ENCODE peak calls at places on chromosomes 4 and X, in eight cellular contexts. B is transverse colon, V is sigmoid colon, R is upper lobe of left lung, Q is endothelial cell of umbilical vein, E is stomach, U is suprapubic skin, L is breast epithelium. J is an unnamed sample.

GRCh38 chr4:74304136-74304628 is 4.1 kb upstream of the EPGN start:
- DNase-seq in B (no peak), V (no peak), R (no peak), Q (no peak), E (no peak), U (no peak), L (no peak), J (no peak)

GRCh38 chrX:69387559-69388487 is 116.3 kb upstream of the NALF2 start:
- DNase-seq in B (peak; percentile 19), V (no peak), R (peak; percentile 26), Q (peak; percentile 11), E (peak; percentile 46), U (no peak), L (no peak), J (no peak)

GRCh38 chr4:165502919-165503907 is 124.4 kb downstream of the CPE start:
- DNase-seq in B (no peak), V (no peak), R (no peak), Q (peak; percentile 75), E (no peak), U (no peak), L (no peak), J (no peak)

GRCh38 chr4:24924309-24924781 is 11.5 kb upstream of the CCDC149 start:
- DNase-seq in B (no peak), V (no peak), R (no peak), Q (no peak), E (no peak), U (no peak), L (no peak), J (no peak)

GRCh38 chrX:109155161-109155560 is 326.7 kb downstream of the GUCY2F start:
- DNase-seq in B (no peak), V (no peak), R (no peak), Q (no peak), E (no peak), U (no peak), L (no peak), J (no peak)

GRCh38 chr4:10115271-10115656 is 1.3 kb downstream of the WDR1 start:
- DNase-seq in B (peak; percentile 27), V (no peak), R (peak; percentile 24), Q (peak; percentile 90), E (no peak), U (no peak), L (no peak), J (no peak)

GRCh38 chr4:156971623-156972369 is at the start of gene PDGFC:
- DNase-seq in B (peak; percentile 67), V (peak; percentile 91), R (peak; percentile 84), Q (peak; percentile 75), E (peak; percentile 75), U (peak; percentile 88), L (peak; percentile 53), J (peak; percentile 92)

GRCh38 chrX:3713225-3713936 is at the start of gene PRKX:
- DNase-seq in B (peak; percentile 78), V (peak; percentile 65), R (peak; percentile 47), Q (peak; percentile 43), E (peak; percentile 63), U (peak; percentile 73), L (no peak), J (peak; percentile 94)

GRCh38 chrX:118603981-118604380 is 108.4 kb downstream of the DOCK11 start:
- DNase-seq in B (peak; percentile 26), V (peak; percentile 76), R (peak; percentile 45), Q (peak; percentile 50), E (peak; percentile 36), U (no peak), L (peak; percentile 27), J (no peak)

GRCh38 chrX:36986231-36986630 is 21.9 kb upstream of the FAM47C start:
- DNase-seq in B (no peak), V (no peak), R (peak; percentile 46), Q (no peak), E (no peak), U (no peak), L (no peak), J (peak; percentile 58)

GRCh38 chr4:187000281-187000680 is 276.6 kb upstream of the FAT1 start:
- DNase-seq in B (no peak), V (no peak), R (no peak), Q (no peak), E (no peak), U (no peak), L (no peak), J (no peak)

GRCh38 chrX:42577936-42578335 is 200.0 kb downstream of the PPP1R2C start:
- DNase-seq in B (no peak), V (no peak), R (no peak), Q (peak; percentile 49), E (no peak), U (no peak), L (no peak), J (no peak)

GRCh38 chrX:141341341-141341740 is 99.0 kb upstream of the SPANXC start:
- DNase-seq in B (no peak), V (no peak), R (no peak), Q (peak; percentile 90), E (no peak), U (no peak), L (no peak), J (no peak)

GRCh38 chr4:85598936-85599335 is 124.0 kb downstream of the ARHGAP24 start:
- DNase-seq in B (no peak), V (no peak), R (no peak), Q (no peak), E (no peak), U (no peak), L (no peak), J (no peak)

GRCh38 chr4:107548211-107548905 is 171.7 kb downstream of the PAPSS1 start:
- DNase-seq in B (no peak), V (no peak), R (no peak), Q (peak; percentile 84), E (no peak), U (no peak), L (no peak), J (no peak)

GRCh38 chr4:7313361-7313811 is 121.0 kb downstream of the SORCS2 start:
- DNase-seq in B (no peak), V (peak; percentile 77), R (no peak), Q (no peak), E (no peak), U (no peak), L (peak; percentile 64), J (no peak)

DNA sequence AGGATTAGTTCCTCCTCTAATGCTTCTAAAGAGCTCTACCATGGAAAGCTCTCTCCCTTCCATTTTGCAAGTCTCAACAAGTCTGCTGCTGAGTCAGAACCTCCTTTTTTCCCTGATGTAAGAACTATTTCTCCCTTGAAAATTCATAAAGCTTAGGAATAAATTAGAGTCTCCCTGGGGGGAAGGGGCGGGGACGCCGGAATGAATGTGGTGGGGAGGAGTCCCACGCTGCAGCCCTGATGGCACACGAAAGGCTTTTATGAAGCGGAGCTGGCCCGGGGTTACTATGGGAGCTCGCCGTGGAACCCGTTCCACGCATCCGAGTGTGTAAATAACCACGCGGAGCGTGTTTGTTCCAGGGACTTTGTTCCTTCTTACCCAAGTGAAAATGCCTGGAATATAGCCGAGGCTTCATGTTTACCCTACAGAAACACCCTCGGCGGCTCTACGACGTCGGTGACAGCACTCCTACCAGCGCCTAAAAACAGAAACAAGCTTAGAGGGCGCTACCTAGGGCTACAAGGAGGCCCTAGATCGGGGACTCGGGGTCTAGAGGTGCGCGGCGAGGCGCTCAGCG is 945 bp upstream of the CPEB2 start:
- DNase-seq in B (peak; percentile 70), V (peak; percentile 92), R (peak; percentile 75), Q (peak; percentile 87), E (peak; percentile 74), U (peak; percentile 94), L (peak; percentile 78), J (peak; percentile 92)
- TF ChIP-seq POLR2AphosphoS5 in B (no peak), V (peak; percentile 56), R (no peak), Q (no peak), E (peak; percentile 20), U (no peak), L (peak; percentile 24), J (no peak)

DNA sequence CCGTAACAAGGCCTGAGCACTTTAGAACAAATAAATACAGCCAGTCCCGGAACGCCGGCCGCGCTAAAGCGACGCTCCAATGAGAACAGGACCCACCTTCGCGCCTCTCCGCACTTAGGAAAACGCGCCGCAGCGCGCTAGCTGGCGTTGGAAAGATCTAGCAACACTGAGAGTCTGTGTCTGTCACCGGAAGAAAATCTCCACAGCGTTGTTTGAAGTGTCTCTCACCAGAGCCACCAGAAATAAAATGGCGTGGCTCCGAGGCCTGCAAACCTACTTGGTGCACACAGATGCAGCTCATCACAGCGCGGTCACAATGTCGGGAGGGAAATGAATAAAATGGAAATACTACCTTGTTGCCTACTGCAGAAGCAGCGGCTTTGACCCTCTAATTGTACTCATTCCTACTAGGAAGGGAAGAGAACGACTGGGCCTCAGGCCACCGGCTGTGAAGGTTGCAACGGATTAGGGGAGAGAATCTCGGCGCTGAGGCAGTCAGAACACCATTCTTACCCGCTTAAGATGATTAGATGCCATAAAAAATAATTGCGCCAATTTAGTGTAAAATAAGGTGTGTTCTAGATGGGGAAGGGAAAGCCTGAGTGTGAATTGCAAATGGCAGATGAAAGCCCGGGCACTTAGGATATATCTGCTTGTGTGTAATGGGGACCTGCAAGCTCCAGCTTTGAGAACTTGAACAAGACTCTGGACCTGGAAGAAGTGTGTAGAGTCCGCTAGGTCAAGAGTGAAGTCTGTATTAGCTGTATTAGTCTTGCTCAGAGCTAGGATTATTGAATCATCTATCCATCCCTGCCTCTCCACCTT is 4.5 kb downstream of the NEUROG2 start:
- DNase-seq in B (no peak), V (no peak), R (no peak), Q (no peak), E (no peak), U (no peak), L (no peak), J (no peak)
- H3K27me3 ChIP-seq in B (peaks cover 100% of the 10 kb centered on the region), V (peaks cover 86% of the 10 kb centered on the region), R (peaks cover 2% of the 10 kb centered on the region), Q (peaks cover 68% of the 10 kb centered on the region), E (peaks cover 28% of the 10 kb centered on the region), U (peaks cover 100% of the 10 kb centered on the region), L (no peaks in the 10 kb centered on the region), J (peaks cover 81% of the 10 kb centered on the region)

DNA sequence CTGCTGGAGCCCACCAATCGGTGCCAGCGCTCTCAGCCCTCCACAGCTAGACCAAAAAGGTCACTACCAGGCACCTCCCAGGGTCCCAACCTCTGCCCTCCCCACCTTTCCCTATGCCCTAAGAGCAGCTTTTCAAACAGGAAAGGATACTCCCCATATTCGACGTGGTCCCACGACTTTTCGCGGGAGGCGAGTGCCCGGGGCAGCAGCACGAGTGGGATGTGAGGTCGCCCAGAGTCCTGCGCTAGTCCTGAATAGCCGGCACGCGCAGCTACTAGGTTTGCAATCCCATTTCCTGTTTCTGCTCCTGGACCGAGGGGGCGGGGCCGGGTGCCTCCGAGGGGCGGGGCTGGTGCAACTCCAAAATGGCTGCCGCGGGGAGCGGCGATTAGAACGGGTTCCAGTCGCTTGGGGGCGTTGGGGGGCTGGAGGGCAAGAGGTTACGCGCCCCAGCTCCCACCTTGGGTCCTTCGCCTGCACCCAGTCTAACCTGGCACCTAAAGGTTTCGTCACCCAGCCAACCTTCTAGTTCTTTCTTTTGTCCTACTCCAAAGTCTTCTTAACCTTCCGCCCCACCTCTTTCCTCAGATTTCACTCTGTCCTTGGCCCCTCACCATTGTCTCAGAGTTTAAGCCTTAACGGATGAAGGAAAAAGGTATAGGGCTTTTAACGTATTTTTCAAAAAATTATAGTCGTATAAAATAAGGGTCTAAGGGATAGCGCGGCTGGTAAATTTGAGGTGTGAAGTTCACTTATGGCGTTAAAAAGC is 85.0 kb upstream of the TENT5D start:
- DNase-seq in B (peak; percentile 64), V (peak; percentile 66), R (peak; percentile 51), Q (no peak), E (peak; percentile 65), U (no peak), L (peak; percentile 30), J (peak; percentile 62)
- H3K4me3 ChIP-seq in B (peak overlapping the region; percentile 4), V (peak overlapping the region; percentile 40), R (no peak overlapping the region), Q (no peak overlapping the region), E (peak overlapping the region; percentile 23), U (peak overlapping the region; percentile 42), L (peak overlapping the region; percentile 37), J (no peak overlapping the region)

GRCh38 chr4:81790477-81790876 is 318.8 kb upstream of the RASGEF1B start:
- DNase-seq in B (no peak), V (no peak), R (no peak), Q (no peak), E (no peak), U (no peak), L (no peak), J (no peak)
- TF ChIP-seq POLR2AphosphoS5 in B (no peak), V (no peak), R (no peak), Q (no peak), E (no peak), U (no peak), L (no peak), J (no peak)